ENCODE peak calls at places on chromosomes 11 and 22, in eight cellular contexts. U is brain microvascular endothelial cell; O is stimulated activated naive CD4-positive, alpha-beta T cell; I is stimulated activated CD4-positive, alpha-beta T cell treated with anti-CD3 and anti-CD28 coated beads, Interleukin-4, amount 100 ng/mL, for 48 hours; F is T-cell; H is NCI-H2029; K is ELR; B is AG20443. V is an unnamed sample.
A peak's percentile ranks its signal among the peaks of the same experiment; 100 is the strongest.

GRCh38 chr11:6925636-6926207 is 504 bp upstream of the ZNF215 start:
- DNase-seq in U (no peak), O (no peak), I (no peak), F (no peak), H (no peak), K (peak; percentile 56), B (peak; percentile 24), V (peak; percentile 8)

GRCh38 chr11:2930705-2931415 is 1.6 kb upstream of the PHLDA2 start:
- DNase-seq in U (peak; percentile 24), O (no peak), I (peak; percentile 34), F (no peak), H (peak; percentile 87), K (peak; percentile 66), B (peak; percentile 58), V (no peak)

GRCh38 chr11:2208691-2209369 is 37.2 kb upstream of the TH start:
- DNase-seq in U (no peak), O (no peak), I (no peak), F (no peak), H (no peak), K (peak; percentile 18), B (no peak), V (no peak)

GRCh38 chr11:33557201-33557600 is 143.4 kb downstream of the C11orf91 start:
- DNase-seq in U (peak; percentile 47), O (no peak), I (no peak), F (no peak), H (no peak), K (peak; percentile 91), B (peak; percentile 71), V (peak; percentile 96)

GRCh38 chr11:65208785-65209710 is 27.3 kb downstream of the CAPN1 start:
- DNase-seq in U (no peak), O (no peak), I (no peak), F (no peak), H (no peak), K (no peak), B (no peak), V (no peak)

GRCh38 chr11:60748821-60749220 is 7.8 kb upstream of the MS4A15 start:
- DNase-seq in U (no peak), O (no peak), I (no peak), F (no peak), H (no peak), K (no peak), B (no peak), V (no peak)

GRCh38 chr22:36435516-36436415 is 45.7 kb downstream of the TXN2 start:
- DNase-seq in U (no peak), O (peak; percentile 72), I (no peak), F (peak; percentile 73), H (peak; percentile 80), K (no peak), B (no peak), V (no peak)

GRCh38 chr11:117823294-117823940 is 1.1 kb downstream of the FXYD2 start:
- DNase-seq in U (peak; percentile 27), O (peak; percentile 65), I (no peak), F (peak; percentile 48), H (no peak), K (peak; percentile 26), B (no peak), V (no peak)

GRCh38 chr11:112122206-112122605 is 35.5 kb downstream of the SDHD start:
- DNase-seq in U (no peak), O (no peak), I (no peak), F (no peak), H (no peak), K (no peak), B (no peak), V (no peak)

V was measured in AG10803.